ENCODE peak calls at places on chromosome 7, in four cellular contexts. I, Q, X and E are unnamed samples.

GRCh38 chr7:7772385-7772784 is 54.0 kb upstream of the RPA3 start:
- DNase-seq in I (no peak), Q (no peak), X (no peak), E (no peak)

GRCh38 chr7:151080091-151080521 is 503 bp downstream of the FASTK start:
- DNase-seq in Q (no peak), I (no peak), X (no peak), E (no peak)

GRCh38 chr7:48209004-48209600 is 37.8 kb downstream of the ABCA13 start:
- DNase-seq in I (no peak), X (no peak), Q (no peak), E (no peak)

GRCh38 chr7:50264908-50265307 is 39.6 kb upstream of the IKZF1 start:
- DNase-seq in I (no peak), Q (no peak), X (no peak), E (no peak)

GRCh38 chr7:25454562-25455031 is 226.3 kb upstream of the NPVF start:
- DNase-seq in X (no peak), Q (no peak), I (no peak), E (no peak)

GRCh38 chr7:25860206-25860881 is 291.7 kb upstream of the NFE2L3 start:
- DNase-seq in Q (no peak), X (no peak), I (no peak), E (no peak)

GRCh38 chr7:11182736-11183135 is 209.1 kb downstream of the PHF14 start:
- DNase-seq in X (no peak), I (no peak), Q (no peak), E (no peak)

GRCh38 chr7:81159402-81159801 is 240.6 kb upstream of the SEMA3C start:
- DNase-seq in I (no peak), Q (peak; percentile 13), X (peak; percentile 65), E (no peak)

GRCh38 chr7:24833548-24833947 is 76.3 kb upstream of the GSDME start:
- DNase-seq in X (no peak), Q (no peak), I (no peak), E (no peak)

GRCh38 chr7:86848226-86848625 is 204.5 kb downstream of the GRM3 start:
- DNase-seq in I (no peak), X (no peak), Q (no peak), E (no peak)
- TF ChIP-seq JUND in I (no peak), X (no peak), Q (no peak), E (no peak)

DNA sequence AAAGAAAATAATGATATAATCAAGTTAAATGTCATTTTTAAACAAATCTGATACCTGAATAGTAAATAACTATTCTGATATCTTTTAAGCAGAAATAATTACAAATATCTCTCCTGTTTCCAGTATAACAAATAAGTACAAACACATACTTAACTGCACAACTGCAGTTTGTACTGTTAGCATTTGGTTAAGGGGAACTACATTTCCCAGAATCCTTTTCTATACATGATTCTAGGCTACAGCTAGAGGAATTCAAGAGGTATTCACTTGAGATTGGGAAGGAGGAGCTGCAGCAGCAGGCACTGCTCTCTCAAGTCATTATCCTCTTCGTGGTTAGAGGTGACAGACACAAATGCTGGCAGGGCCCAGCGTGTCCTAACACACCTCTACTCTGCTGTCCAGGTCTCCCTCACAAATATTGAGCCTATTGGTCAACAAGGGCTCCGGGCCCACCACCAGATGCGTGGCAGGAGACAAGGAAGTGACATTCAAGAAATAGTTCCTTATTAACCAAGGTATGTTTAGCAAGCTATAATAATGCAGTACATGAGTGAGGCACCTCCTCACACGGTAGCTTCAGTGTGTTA is 255.1 kb upstream of the MKLN1 start:
- DNase-seq in Q (no peak), I (no peak), X (no peak), E (peak; percentile 46)
- TF ChIP-seq JUND in Q (no peak), I (no peak), X (no peak), E (no peak)

DNA sequence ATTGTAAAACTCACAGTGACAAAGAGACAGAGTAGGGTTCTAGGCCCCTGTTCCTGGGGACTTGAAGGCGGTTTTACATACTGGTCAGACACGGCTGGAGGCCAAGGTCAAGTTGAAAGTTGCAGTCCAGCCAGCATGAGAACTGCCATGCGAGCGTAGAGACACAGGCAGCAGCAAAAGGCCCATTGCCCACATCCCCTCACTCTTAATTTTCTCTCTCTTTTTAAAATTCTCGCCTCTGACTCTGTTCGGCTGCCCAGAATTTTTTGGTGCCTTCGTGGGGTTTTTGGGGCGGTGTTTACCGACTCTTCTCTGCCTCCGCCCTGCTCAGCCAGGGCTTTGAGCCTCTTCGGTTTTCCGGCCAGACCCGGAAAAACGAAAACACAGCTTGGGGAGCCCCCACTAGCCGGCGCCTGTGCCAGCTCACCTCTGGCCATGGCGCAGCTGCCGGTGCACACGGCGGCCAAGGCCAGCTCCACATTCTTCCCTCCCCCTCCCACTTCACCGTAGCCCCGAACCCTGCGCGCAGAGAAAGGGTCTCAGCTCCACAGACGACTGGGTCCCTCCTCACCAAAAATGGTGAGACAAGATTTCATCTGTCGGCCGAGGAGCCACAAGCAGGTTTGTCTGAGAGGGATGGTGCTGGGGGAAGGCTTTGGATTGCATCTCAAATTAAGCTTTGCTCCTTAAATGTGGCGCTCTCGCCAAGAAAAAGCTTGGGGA is 2.3 kb upstream of the HOXA13 start:
- DNase-seq in I (no peak), Q (no peak), X (no peak), E (no peak)
- TF ChIP-seq JUND in I (no peak), Q (no peak), X (no peak), E (no peak)

GRCh38 chr7:125316451-125316850 is 386.8 kb upstream of the POT1 start:
- DNase-seq in I (peak; percentile 68), X (peak; percentile 8), Q (peak; percentile 39), E (peak; percentile 67)
- TF ChIP-seq JUND in I (no peak), X (no peak), Q (no peak), E (no peak)

GRCh38 chr7:106901870-106902441 is 36.9 kb downstream of the PIK3CG start:
- DNase-seq in X (no peak), I (no peak), Q (no peak), E (no peak)
- TF ChIP-seq JUND in X (no peak), I (no peak), Q (no peak), E (no peak)

GRCh38 chr7:921071-921461 is 33.4 kb downstream of the ADAP1 start:
- DNase-seq in X (no peak), Q (no peak), I (no peak), E (no peak)

GRCh38 chr7:923108-924041 is 31.1 kb downstream of the ADAP1 start:
- DNase-seq in I (no peak), Q (no peak), X (no peak), E (no peak)

GRCh38 chr7:920351-921070 is 34.0 kb downstream of the ADAP1 start:
- DNase-seq in I (no peak), Q (no peak), X (no peak), E (no peak)

GRCh38 chr7:921581-922333 is 32.7 kb downstream of the ADAP1 start:
- DNase-seq in I (no peak), X (no peak), Q (no peak), E (no peak)

DNA sequence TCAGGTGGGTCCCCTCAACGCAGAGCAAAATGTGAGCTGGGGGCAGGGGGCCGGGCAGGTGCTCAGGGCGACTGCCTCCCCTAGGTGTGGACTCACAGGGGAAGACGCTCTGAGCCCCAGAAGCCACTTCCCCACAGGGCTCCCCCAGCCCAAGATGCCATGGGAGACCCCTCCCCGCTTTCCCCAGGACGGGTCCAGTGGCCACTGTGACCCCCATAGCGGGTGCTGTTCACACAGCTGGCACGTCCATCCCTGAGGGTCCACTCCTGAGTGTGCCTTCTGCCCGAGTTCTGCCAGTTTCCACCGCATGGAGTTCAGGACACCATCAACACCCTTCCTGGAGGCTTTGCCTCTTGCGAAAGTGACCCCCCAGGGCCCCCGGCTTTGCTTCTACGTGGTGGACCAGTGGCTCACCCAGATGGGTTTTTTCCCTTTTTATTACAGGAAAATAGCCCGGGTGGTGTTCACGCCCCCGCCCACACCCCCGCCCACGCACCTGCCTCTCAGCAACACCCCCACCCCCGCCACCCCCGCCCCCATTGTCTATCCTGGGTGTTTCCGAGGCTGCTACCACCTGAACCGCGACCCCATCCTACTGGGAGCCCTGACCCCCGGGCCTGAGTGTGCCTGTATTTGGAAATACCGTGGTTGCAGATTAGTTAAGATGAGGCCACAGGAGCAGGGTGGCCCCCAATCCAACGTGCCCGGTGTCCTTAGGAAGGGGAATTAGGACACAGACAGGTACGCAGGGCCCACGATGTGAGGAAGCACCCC is 32.0 kb downstream of the ADAP1 start:
- DNase-seq in X (no peak), I (no peak), Q (no peak), E (no peak)
- TF ChIP-seq JUND in X (no peak), I (no peak), Q (no peak), E (no peak)

DNA sequence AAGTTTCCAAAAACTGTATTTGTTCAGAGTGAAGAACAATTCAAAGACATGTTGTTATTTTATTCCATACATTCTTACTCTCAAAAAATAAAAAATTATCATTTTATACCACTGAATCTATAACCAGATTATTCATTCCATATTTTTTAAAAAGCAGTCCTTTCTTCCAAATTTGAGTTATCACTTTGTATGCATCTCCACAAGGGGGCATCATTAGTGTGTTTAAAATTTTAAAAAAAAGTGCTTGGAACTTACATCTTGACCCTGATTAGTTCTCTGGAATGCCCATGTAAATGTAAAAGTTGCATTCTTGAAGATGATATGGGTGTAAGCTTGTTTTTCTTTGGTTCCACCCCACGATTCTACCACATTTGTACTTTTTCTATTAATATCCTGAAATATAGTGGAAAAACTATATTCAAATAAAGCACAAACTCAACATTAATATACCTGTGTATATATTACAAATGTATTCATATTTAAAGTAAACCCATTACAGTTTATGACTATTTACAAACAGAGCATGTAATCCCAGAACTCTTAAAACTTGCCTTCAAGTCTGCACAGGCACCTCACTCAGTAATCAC is 144.9 kb downstream of the ELAPOR2 start:
- DNase-seq in X (peak; percentile 10), Q (no peak), I (no peak), E (no peak)
- TF ChIP-seq JUND in X (no peak), Q (no peak), I (no peak), E (no peak)

DNA sequence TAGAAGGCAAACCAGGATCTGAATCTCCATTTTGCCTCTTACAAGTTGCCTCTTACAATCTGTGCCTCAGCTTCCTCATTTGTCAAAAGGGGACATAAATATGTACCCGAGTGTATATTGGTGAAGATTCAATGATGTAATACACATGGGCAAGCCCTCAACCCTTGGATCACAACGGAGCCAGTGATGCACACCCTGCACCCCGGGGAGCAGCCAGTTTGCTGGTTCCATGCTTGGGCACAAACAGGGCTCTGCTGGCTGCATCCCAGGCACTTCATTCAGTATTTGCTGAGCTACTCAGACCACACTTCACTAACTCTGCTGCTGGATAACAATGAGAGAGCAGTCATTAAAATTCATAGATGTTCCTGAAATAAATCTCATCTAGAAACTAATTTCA is 72.0 kb downstream of the SCRN1 start:
- DNase-seq in X (no peak), I (no peak), Q (no peak), E (no peak)
- TF ChIP-seq JUND in X (no peak), I (no peak), Q (no peak), E (no peak)

GRCh38 chr7:16916111-16916639 is 34.4 kb upstream of the AGR3 start:
- DNase-seq in X (no peak), Q (no peak), I (no peak), E (no peak)

GRCh38 chr7:16921151-16921550 is 39.4 kb upstream of the AGR3 start:
- DNase-seq in X (no peak), Q (no peak), I (no peak), E (no peak)

GRCh38 chr7:16919440-16919839 is 37.7 kb upstream of the AGR3 start:
- DNase-seq in I (no peak), Q (no peak), X (no peak), E (peak; percentile 74)

GRCh38 chr7:16916733-16917132 is 35.0 kb upstream of the AGR3 start:
- DNase-seq in X (no peak), Q (no peak), I (no peak), E (no peak)

GRCh38 chr7:16918288-16918895 is 36.6 kb upstream of the AGR3 start:
- DNase-seq in I (no peak), X (peak; percentile 31), Q (peak; percentile 33), E (no peak)
- TF ChIP-seq JUND in I (no peak), X (no peak), Q (no peak), E (no peak)